ENCODE peak calls at places on chromosomes 2 and 18, in ten cellular contexts. M is GM13976, A is HFF-Myc, G is fibroblast of lung, V is psoas muscle, E is GM23338, P is body of pancreas, R is Peyer's patch, Q is tibial artery, T is heart right ventricle. B is an unnamed sample.

GRCh38 chr2:65070172-65070830 is 14.1 kb downstream of the CEP68 start:
- DNase-seq in G (peak; percentile 31), Q (no peak), T (no peak), M (no peak), R (no peak), V (no peak), P (no peak), A (peak; percentile 51), E (no peak), B (no peak)

GRCh38 chr18:78128004-78128403 is 851.6 kb upstream of the SALL3 start:
- DNase-seq in V (no peak), P (no peak), T (no peak), R (no peak), M (no peak), A (no peak), Q (no peak), E (no peak), G (no peak), B (no peak)

GRCh38 chr2:100610381-100610831 is 47.6 kb downstream of the PDCL3 start:
- DNase-seq in P (peak; percentile 56), A (no peak), Q (peak; percentile 76), R (peak; percentile 64), M (peak; percentile 76), V (peak; percentile 79), T (peak; percentile 59), G (peak; percentile 51), E (peak; percentile 76), B (peak; percentile 69)

GRCh38 chr18:48488388-48488850 is 50.4 kb upstream of the CTIF start:
- DNase-seq in E (peak; percentile 9), M (no peak), P (peak; percentile 89), T (peak; percentile 81), Q (peak; percentile 85), V (no peak), R (peak; percentile 20), A (peak; percentile 79), G (peak; percentile 73), B (peak; percentile 73)

GRCh38 chr2:57760448-57760847 is 286.2 kb upstream of the VRK2 start:
- DNase-seq in E (peak; percentile 20), Q (no peak), V (no peak), P (no peak), A (no peak), M (peak; percentile 40), T (no peak), G (no peak), R (peak; percentile 16), B (no peak)

GRCh38 chr18:43277164-43277600 is at the start of gene SYT4:
- DNase-seq in T (peak; percentile 49), Q (no peak), R (no peak), A (no peak), P (peak; percentile 57), G (peak; percentile 68), V (no peak), M (no peak), E (peak; percentile 93), B (peak; percentile 18)

GRCh38 chr2:10236571-10237391 is 65.9 kb upstream of the HPCAL1 start:
- DNase-seq in G (no peak), V (peak; percentile 28), Q (peak; percentile 58), M (no peak), T (no peak), R (no peak), E (no peak), P (no peak), A (no peak), B (no peak)

GRCh38 chr2:191748528-191749180 is 70.7 kb downstream of the NABP1 start:
- DNase-seq in R (no peak), P (no peak), Q (no peak), T (no peak), V (no peak), M (peak; percentile 56), G (peak; percentile 30), A (no peak), E (no peak), B (no peak)

GRCh38 chr2:27727257-27727656 is 44.3 kb upstream of the MRPL33 start:
- DNase-seq in P (peak; percentile 24), T (no peak), G (no peak), A (no peak), Q (no peak), E (no peak), R (no peak), V (no peak), M (no peak), B (no peak)

GRCh38 chr2:9230051-9230802 is 23.6 kb downstream of the ASAP2 start:
- DNase-seq in E (no peak), V (peak; percentile 74), R (no peak), Q (no peak), A (no peak), T (peak; percentile 57), M (no peak), G (peak; percentile 67), P (no peak), B (no peak)

GRCh38 chr2:227623225-227623624 is 5.9 kb downstream of the SCYGR4 start:
- DNase-seq in P (no peak), V (no peak), A (no peak), E (no peak), R (no peak), M (no peak), T (no peak), G (peak; percentile 58), Q (no peak), B (no peak)

GRCh38 chr2:144432014-144432413 is 87.9 kb downstream of the ZEB2 start:
- DNase-seq in G (no peak), V (no peak), E (no peak), T (no peak), P (no peak), R (no peak), A (no peak), Q (no peak), M (no peak), B (no peak)

GRCh38 chr2:16420421-16420820 is 245.2 kb downstream of the CYRIA start:
- DNase-seq in E (no peak), A (no peak), T (no peak), Q (no peak), M (no peak), P (no peak), R (no peak), G (no peak), V (no peak), B (no peak)

GRCh38 chr2:165801176-165801575 is 7.1 kb upstream of the GALNT3 start:
- DNase-seq in M (no peak), P (no peak), E (no peak), V (no peak), T (no peak), G (no peak), Q (no peak), A (no peak), R (no peak), B (no peak)

GRCh38 chr18:55833543-55833942 is 245.6 kb upstream of the TCF4 start:
- DNase-seq in G (peak; percentile 90), Q (no peak), T (no peak), R (no peak), E (no peak), V (no peak), P (peak; percentile 9), A (peak; percentile 94), M (no peak), B (no peak)

GRCh38 chr18:12377556-12378553 is 828 bp upstream of the AFG3L2 start:
- DNase-seq in A (no peak), T (no peak), P (no peak), V (no peak), G (peak; percentile 17), R (no peak), Q (no peak), E (peak; percentile 98), M (no peak), B (no peak)
- TF ChIP-seq CTCF in A (no peak), T (no peak), P (peak; percentile 46), V (peak; percentile 19), G (no peak), R (no peak), Q (no peak), E (no peak), M (no peak), B (no peak)

GRCh38 chr2:230631470-230631869 is 81.2 kb upstream of the CAB39 start:
- DNase-seq in T (no peak), P (no peak), V (no peak), G (no peak), E (no peak), A (no peak), Q (no peak), M (no peak), R (no peak), B (no peak)
- TF ChIP-seq CTCF in T (no peak), P (no peak), V (no peak), G (no peak), E (no peak), A (no peak), Q (no peak), M (no peak), R (no peak), B (no peak)

GRCh38 chr18:76475450-76476203 is 19.4 kb downstream of the ZNF516 start:
- DNase-seq in V (peak; percentile 75), P (no peak), E (no peak), M (no peak), A (no peak), T (no peak), R (no peak), G (no peak), Q (no peak), B (no peak)
- TF ChIP-seq CTCF in V (peak; percentile 60), P (no peak), E (peak; percentile 11), M (no peak), A (peak; percentile 24), T (no peak), R (no peak), G (no peak), Q (no peak), B (no peak)

GRCh38 chr2:42456126-42456839 is 37.5 kb downstream of the KCNG3 start:
- DNase-seq in T (no peak), G (no peak), V (no peak), P (no peak), E (no peak), Q (no peak), R (no peak), A (no peak), M (no peak), B (no peak)

GRCh38 chr2:42459296-42459695 is 34.5 kb downstream of the KCNG3 start:
- DNase-seq in E (no peak), R (no peak), P (no peak), G (no peak), Q (no peak), M (no peak), A (no peak), T (no peak), V (no peak), B (no peak)

GRCh38 chr2:42458396-42458795 is 35.4 kb downstream of the KCNG3 start:
- DNase-seq in E (no peak), M (no peak), T (no peak), P (no peak), R (no peak), A (no peak), Q (no peak), G (no peak), V (no peak), B (no peak)

GRCh38 chr2:42452545-42452944 is 41.2 kb downstream of the KCNG3 start:
- DNase-seq in M (no peak), P (no peak), A (no peak), E (no peak), G (no peak), V (no peak), Q (no peak), T (no peak), R (no peak), B (no peak)

DNA sequence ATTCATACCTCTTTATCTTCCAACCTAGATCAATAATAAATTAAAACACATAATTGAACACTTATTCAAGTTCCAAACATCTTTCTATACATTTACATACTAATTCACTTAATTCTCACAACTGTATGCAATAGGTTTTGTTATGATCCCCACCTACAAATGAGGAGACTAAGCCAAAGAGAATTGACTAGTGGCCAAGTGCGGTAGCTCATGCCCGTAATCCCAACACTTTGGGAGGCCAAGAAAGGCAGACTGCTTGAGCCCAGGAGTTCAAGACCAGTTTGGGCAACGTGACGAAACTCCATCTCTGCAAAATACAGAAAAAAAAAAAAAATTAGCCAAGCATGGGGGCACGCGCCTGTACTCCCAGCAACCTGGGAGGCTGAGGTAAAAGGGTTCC is 36.8 kb downstream of the KCNG3 start:
- DNase-seq in R (no peak), V (no peak), P (no peak), G (no peak), Q (no peak), A (no peak), T (no peak), M (no peak), E (peak; percentile 77), B (no peak)
- TF ChIP-seq CTCF in R (no peak), V (no peak), P (no peak), G (no peak), Q (no peak), A (no peak), T (no peak), M (no peak), E (peak; percentile 23), B (no peak)